ENCODE peak calls at places on chromosomes 12 and 14, in ten cellular contexts. One of them, this sample, is unnamed.
A peak's percentile ranks its signal among the peaks of the same experiment; 100 is the strongest.

GRCh38 chr12:7439579-7440505 is 4.1 kb downstream of the CD163L1 start:
- DNase-seq in stomach: no peak
- DNase-seq in tibial nerve: no peak
- DNase-seq in HCT116: no peak
- DNase-seq in endothelial cell of umbilical vein: peak; percentile 65
- DNase-seq in CD8-positive, alpha-beta T cell: no peak
- DNase-seq in heart left ventricle: peak; percentile 15
- DNase-seq in body of pancreas: peak; percentile 57
- DNase-seq in tibial artery: no peak
- DNase-seq in psoas muscle: peak; percentile 34
- DNase-seq in this sample: peak; percentile 76

GRCh38 chr14:53953002-53953827 is 3.4 kb downstream of the BMP4 start:
- DNase-seq in stomach: peak; percentile 69
- DNase-seq in tibial nerve: peak; percentile 78
- DNase-seq in HCT116: no peak
- DNase-seq in endothelial cell of umbilical vein: peak; percentile 94
- DNase-seq in CD8-positive, alpha-beta T cell: no peak
- DNase-seq in heart left ventricle: peak; percentile 90
- DNase-seq in body of pancreas: peak; percentile 79
- DNase-seq in tibial artery: peak; percentile 88
- DNase-seq in psoas muscle: peak; percentile 88
- DNase-seq in this sample: peak; percentile 94

GRCh38 chr12:93709386-93709785 is 32.2 kb downstream of the CRADD start:
- DNase-seq in stomach: no peak
- DNase-seq in tibial nerve: no peak
- DNase-seq in HCT116: no peak
- DNase-seq in endothelial cell of umbilical vein: no peak
- DNase-seq in CD8-positive, alpha-beta T cell: no peak
- DNase-seq in heart left ventricle: no peak
- DNase-seq in body of pancreas: no peak
- DNase-seq in tibial artery: no peak
- DNase-seq in psoas muscle: no peak
- DNase-seq in this sample: no peak

GRCh38 chr12:124524231-124524925 is 43.0 kb downstream of the NCOR2 start:
- DNase-seq in stomach: no peak
- DNase-seq in tibial nerve: no peak
- DNase-seq in HCT116: no peak
- DNase-seq in endothelial cell of umbilical vein: peak; percentile 35
- DNase-seq in CD8-positive, alpha-beta T cell: no peak
- DNase-seq in heart left ventricle: no peak
- DNase-seq in body of pancreas: no peak
- DNase-seq in tibial artery: no peak
- DNase-seq in psoas muscle: no peak
- DNase-seq in this sample: no peak

GRCh38 chr14:77483851-77484250 is 14.8 kb downstream of the ISM2 start:
- DNase-seq in stomach: no peak
- DNase-seq in tibial nerve: no peak
- DNase-seq in HCT116: no peak
- DNase-seq in endothelial cell of umbilical vein: no peak
- DNase-seq in CD8-positive, alpha-beta T cell: no peak
- DNase-seq in heart left ventricle: no peak
- DNase-seq in body of pancreas: no peak
- DNase-seq in tibial artery: no peak
- DNase-seq in psoas muscle: no peak
- DNase-seq in this sample: no peak

GRCh38 chr14:62889354-62889753 is 155.9 kb downstream of the KCNH5 start:
- DNase-seq in stomach: no peak
- DNase-seq in tibial nerve: no peak
- DNase-seq in HCT116: no peak
- DNase-seq in endothelial cell of umbilical vein: no peak
- DNase-seq in CD8-positive, alpha-beta T cell: no peak
- DNase-seq in heart left ventricle: no peak
- DNase-seq in body of pancreas: no peak
- DNase-seq in tibial artery: no peak
- DNase-seq in psoas muscle: no peak
- DNase-seq in this sample: no peak

GRCh38 chr14:76894308-76894707 is 68.1 kb downstream of the LRRC74A start:
- DNase-seq in stomach: no peak
- DNase-seq in tibial nerve: no peak
- DNase-seq in HCT116: no peak
- DNase-seq in endothelial cell of umbilical vein: no peak
- DNase-seq in CD8-positive, alpha-beta T cell: no peak
- DNase-seq in heart left ventricle: no peak
- DNase-seq in body of pancreas: no peak
- DNase-seq in tibial artery: no peak
- DNase-seq in psoas muscle: no peak
- DNase-seq in this sample: no peak

GRCh38 chr14:88895116-88895515 is 70.7 kb downstream of the TTC8 start:
- DNase-seq in stomach: no peak
- DNase-seq in tibial nerve: no peak
- DNase-seq in HCT116: no peak
- DNase-seq in endothelial cell of umbilical vein: no peak
- DNase-seq in CD8-positive, alpha-beta T cell: no peak
- DNase-seq in heart left ventricle: no peak
- DNase-seq in body of pancreas: no peak
- DNase-seq in tibial artery: no peak
- DNase-seq in psoas muscle: no peak
- DNase-seq in this sample: peak; percentile 27

GRCh38 chr14:91129261-91129660 is 15.4 kb downstream of the DGLUCY start:
- DNase-seq in stomach: no peak
- DNase-seq in tibial nerve: no peak
- DNase-seq in HCT116: no peak
- DNase-seq in endothelial cell of umbilical vein: no peak
- DNase-seq in CD8-positive, alpha-beta T cell: no peak
- DNase-seq in heart left ventricle: no peak
- DNase-seq in body of pancreas: no peak
- DNase-seq in tibial artery: no peak
- DNase-seq in psoas muscle: no peak
- DNase-seq in this sample: no peak

GRCh38 chr14:24941719-24942118 is 108.2 kb downstream of the STXBP6 start:
- DNase-seq in stomach: peak; percentile 66
- DNase-seq in tibial nerve: no peak
- DNase-seq in HCT116: no peak
- DNase-seq in endothelial cell of umbilical vein: no peak
- DNase-seq in CD8-positive, alpha-beta T cell: no peak
- DNase-seq in heart left ventricle: no peak
- DNase-seq in body of pancreas: peak; percentile 88
- DNase-seq in tibial artery: no peak
- DNase-seq in psoas muscle: no peak
- DNase-seq in this sample: no peak

GRCh38 chr14:61661471-61661988 is 33.8 kb upstream of the HIF1A start:
- DNase-seq in stomach: no peak
- DNase-seq in tibial nerve: no peak
- DNase-seq in HCT116: no peak
- DNase-seq in endothelial cell of umbilical vein: no peak
- DNase-seq in CD8-positive, alpha-beta T cell: no peak
- DNase-seq in heart left ventricle: no peak
- DNase-seq in body of pancreas: no peak
- DNase-seq in tibial artery: no peak
- DNase-seq in psoas muscle: no peak
- DNase-seq in this sample: no peak

GRCh38 chr14:52954346-52955214 is 3.7 kb upstream of the FERMT2 start:
- DNase-seq in stomach: no peak
- DNase-seq in tibial nerve: no peak
- DNase-seq in HCT116: no peak
- DNase-seq in endothelial cell of umbilical vein: no peak
- DNase-seq in CD8-positive, alpha-beta T cell: no peak
- DNase-seq in heart left ventricle: no peak
- DNase-seq in body of pancreas: no peak
- DNase-seq in tibial artery: no peak
- DNase-seq in psoas muscle: no peak
- DNase-seq in this sample: peak; percentile 82

GRCh38 chr14:75053396-75054289 is 2.4 kb upstream of the MLH3 start:
- DNase-seq in stomach: no peak
- DNase-seq in tibial nerve: no peak
- DNase-seq in HCT116: no peak
- DNase-seq in endothelial cell of umbilical vein: no peak
- DNase-seq in CD8-positive, alpha-beta T cell: no peak
- DNase-seq in heart left ventricle: no peak
- DNase-seq in body of pancreas: no peak
- DNase-seq in tibial artery: no peak
- DNase-seq in psoas muscle: no peak
- DNase-seq in this sample: no peak

GRCh38 chr12:11837318-11837934 is 188.0 kb downstream of the ETV6 start:
- DNase-seq in stomach: no peak
- DNase-seq in tibial nerve: no peak
- DNase-seq in HCT116: no peak
- DNase-seq in endothelial cell of umbilical vein: no peak
- DNase-seq in CD8-positive, alpha-beta T cell: no peak
- DNase-seq in heart left ventricle: no peak
- DNase-seq in body of pancreas: no peak
- DNase-seq in tibial artery: no peak
- DNase-seq in psoas muscle: no peak
- DNase-seq in this sample: no peak
- H3K4me1 ChIP-seq in stomach: peaks cover 55% of the 10 kb centered on the region
- H3K4me1 ChIP-seq in tibial nerve: peaks cover 38% of the 10 kb centered on the region
- H3K4me1 ChIP-seq in HCT116: no peaks in the 10 kb centered on the region
- H3K4me1 ChIP-seq in endothelial cell of umbilical vein: peaks cover 49% of the 10 kb centered on the region
- H3K4me1 ChIP-seq in CD8-positive, alpha-beta T cell: no peaks in the 10 kb centered on the region
- H3K4me1 ChIP-seq in heart left ventricle: peaks cover 71% of the 10 kb centered on the region
- H3K4me1 ChIP-seq in body of pancreas: peaks cover 62% of the 10 kb centered on the region
- H3K4me1 ChIP-seq in tibial artery: peaks cover 78% of the 10 kb centered on the region
- H3K4me1 ChIP-seq in psoas muscle: peaks cover 11% of the 10 kb centered on the region
- H3K4me1 ChIP-seq in this sample: peaks cover 16% of the 10 kb centered on the region

DNA sequence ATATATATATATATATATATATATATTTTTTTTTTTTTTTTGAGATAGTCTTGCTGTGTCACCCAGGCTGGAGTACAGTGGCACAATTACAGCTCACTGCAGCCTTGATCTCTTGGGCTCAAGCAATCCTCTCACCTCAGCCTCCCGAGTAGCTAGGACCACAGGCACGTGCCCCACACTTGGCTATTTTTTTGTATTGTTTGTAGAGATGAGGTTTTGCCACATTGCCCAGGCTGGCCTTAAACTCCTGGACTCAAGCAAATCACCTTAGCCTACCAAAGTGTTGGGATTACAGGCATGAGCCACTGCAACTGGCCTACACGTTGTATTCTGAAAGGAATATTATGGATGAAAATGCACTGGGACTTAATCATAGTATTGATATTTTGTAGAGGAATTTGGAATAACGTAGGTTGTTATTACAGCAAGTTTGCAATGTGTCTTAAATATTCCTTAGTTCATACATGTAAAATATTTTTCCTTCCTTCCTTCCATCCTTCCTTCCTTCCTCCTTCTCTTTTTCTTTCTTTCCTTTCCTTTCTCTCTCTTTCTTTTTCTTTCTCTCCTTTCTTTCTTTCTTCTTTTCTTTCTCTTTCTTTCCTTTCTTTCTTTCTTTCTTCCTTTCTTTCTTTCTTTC is 862 bp downstream of the KLRB1 start:
- DNase-seq in stomach: no peak
- DNase-seq in tibial nerve: no peak
- DNase-seq in HCT116: no peak
- DNase-seq in endothelial cell of umbilical vein: no peak
- DNase-seq in CD8-positive, alpha-beta T cell: no peak
- DNase-seq in heart left ventricle: no peak
- DNase-seq in body of pancreas: no peak
- DNase-seq in tibial artery: no peak
- DNase-seq in psoas muscle: no peak
- DNase-seq in this sample: no peak
- H3K4me1 ChIP-seq in stomach: no peaks in the 10 kb centered on the region
- H3K4me1 ChIP-seq in tibial nerve: no peaks in the 10 kb centered on the region
- H3K4me1 ChIP-seq in HCT116: no peaks in the 10 kb centered on the region
- H3K4me1 ChIP-seq in endothelial cell of umbilical vein: no peaks in the 10 kb centered on the region
- H3K4me1 ChIP-seq in CD8-positive, alpha-beta T cell: peaks cover 18% of the 10 kb centered on the region
- H3K4me1 ChIP-seq in heart left ventricle: no peaks in the 10 kb centered on the region
- H3K4me1 ChIP-seq in body of pancreas: no peaks in the 10 kb centered on the region
- H3K4me1 ChIP-seq in tibial artery: no peaks in the 10 kb centered on the region
- H3K4me1 ChIP-seq in psoas muscle: no peaks in the 10 kb centered on the region
- H3K4me1 ChIP-seq in this sample: no peaks in the 10 kb centered on the region

GRCh38 chr14:94291159-94291905 is 1.7 kb downstream of the SERPINA10 start:
- DNase-seq in stomach: no peak
- DNase-seq in tibial nerve: no peak
- DNase-seq in HCT116: no peak
- DNase-seq in endothelial cell of umbilical vein: no peak
- DNase-seq in CD8-positive, alpha-beta T cell: no peak
- DNase-seq in heart left ventricle: no peak
- DNase-seq in body of pancreas: no peak
- DNase-seq in tibial artery: no peak
- DNase-seq in psoas muscle: no peak
- DNase-seq in this sample: no peak
- H3K4me1 ChIP-seq in stomach: no peaks in the 10 kb centered on the region
- H3K4me1 ChIP-seq in tibial nerve: no peaks in the 10 kb centered on the region
- H3K4me1 ChIP-seq in HCT116: no peaks in the 10 kb centered on the region
- H3K4me1 ChIP-seq in endothelial cell of umbilical vein: no peaks in the 10 kb centered on the region
- H3K4me1 ChIP-seq in CD8-positive, alpha-beta T cell: no peaks in the 10 kb centered on the region
- H3K4me1 ChIP-seq in heart left ventricle: no peaks in the 10 kb centered on the region
- H3K4me1 ChIP-seq in body of pancreas: peaks cover 13% of the 10 kb centered on the region
- H3K4me1 ChIP-seq in tibial artery: no peaks in the 10 kb centered on the region
- H3K4me1 ChIP-seq in psoas muscle: no peaks in the 10 kb centered on the region
- H3K4me1 ChIP-seq in this sample: no peaks in the 10 kb centered on the region

GRCh38 chr12:51372021-51372420 is 19.2 kb downstream of the GALNT6 start:
- DNase-seq in stomach: no peak
- DNase-seq in tibial nerve: no peak
- DNase-seq in HCT116: no peak
- DNase-seq in endothelial cell of umbilical vein: no peak
- DNase-seq in CD8-positive, alpha-beta T cell: no peak
- DNase-seq in heart left ventricle: no peak
- DNase-seq in body of pancreas: no peak
- DNase-seq in tibial artery: no peak
- DNase-seq in psoas muscle: no peak
- DNase-seq in this sample: no peak

GRCh38 chr12:51371295-51371953 is 19.8 kb downstream of the GALNT6 start:
- DNase-seq in stomach: peak; percentile 62
- DNase-seq in tibial nerve: no peak
- DNase-seq in HCT116: peak; percentile 71
- DNase-seq in endothelial cell of umbilical vein: peak; percentile 96
- DNase-seq in CD8-positive, alpha-beta T cell: no peak
- DNase-seq in heart left ventricle: no peak
- DNase-seq in body of pancreas: peak; percentile 70
- DNase-seq in tibial artery: peak; percentile 75
- DNase-seq in psoas muscle: peak; percentile 75
- DNase-seq in this sample: peak; percentile 36

GRCh38 chr12:51373222-51373621 is 18.0 kb downstream of the GALNT6 start:
- DNase-seq in stomach: no peak
- DNase-seq in tibial nerve: no peak
- DNase-seq in HCT116: no peak
- DNase-seq in endothelial cell of umbilical vein: no peak
- DNase-seq in CD8-positive, alpha-beta T cell: no peak
- DNase-seq in heart left ventricle: no peak
- DNase-seq in body of pancreas: no peak
- DNase-seq in tibial artery: no peak
- DNase-seq in psoas muscle: no peak
- DNase-seq in this sample: no peak

GRCh38 chr12:51374856-51375255 is 16.4 kb downstream of the GALNT6 start:
- DNase-seq in stomach: no peak
- DNase-seq in tibial nerve: no peak
- DNase-seq in HCT116: no peak
- DNase-seq in endothelial cell of umbilical vein: no peak
- DNase-seq in CD8-positive, alpha-beta T cell: no peak
- DNase-seq in heart left ventricle: no peak
- DNase-seq in body of pancreas: no peak
- DNase-seq in tibial artery: no peak
- DNase-seq in psoas muscle: no peak
- DNase-seq in this sample: no peak

DNA sequence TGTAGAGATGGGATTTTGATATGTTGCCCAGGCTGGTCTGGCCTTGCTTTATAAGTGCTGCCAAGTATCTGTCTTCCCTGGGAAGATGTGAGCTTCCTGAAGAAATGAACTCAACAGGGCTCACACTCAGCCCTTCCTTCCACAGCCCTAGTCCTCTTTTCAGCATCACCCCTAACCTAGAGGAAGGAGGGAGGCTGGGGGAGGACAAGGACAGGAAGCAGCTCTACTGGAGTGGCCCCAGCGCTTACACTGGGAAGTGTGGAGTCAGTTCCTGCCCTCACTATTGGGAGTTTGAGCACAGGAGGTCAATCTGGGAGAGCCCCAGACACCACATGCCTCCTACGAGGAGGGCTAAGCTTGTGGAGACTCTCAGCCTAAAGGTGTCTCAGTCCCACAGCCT is 16.9 kb downstream of the GALNT6 start:
- DNase-seq in stomach: no peak
- DNase-seq in tibial nerve: no peak
- DNase-seq in HCT116: no peak
- DNase-seq in endothelial cell of umbilical vein: peak; percentile 54
- DNase-seq in CD8-positive, alpha-beta T cell: no peak
- DNase-seq in heart left ventricle: no peak
- DNase-seq in body of pancreas: no peak
- DNase-seq in tibial artery: no peak
- DNase-seq in psoas muscle: no peak
- DNase-seq in this sample: peak; percentile 75
- H3K4me1 ChIP-seq in stomach: peaks cover 12% of the 10 kb centered on the region
- H3K4me1 ChIP-seq in tibial nerve: peaks cover 3% of the 10 kb centered on the region
- H3K4me1 ChIP-seq in HCT116: peaks cover 16% of the 10 kb centered on the region
- H3K4me1 ChIP-seq in endothelial cell of umbilical vein: peaks cover 44% of the 10 kb centered on the region
- H3K4me1 ChIP-seq in CD8-positive, alpha-beta T cell: peaks cover 18% of the 10 kb centered on the region
- H3K4me1 ChIP-seq in heart left ventricle: peaks cover 8% of the 10 kb centered on the region
- H3K4me1 ChIP-seq in body of pancreas: peaks cover 11% of the 10 kb centered on the region
- H3K4me1 ChIP-seq in tibial artery: peaks cover 13% of the 10 kb centered on the region
- H3K4me1 ChIP-seq in psoas muscle: peaks cover 13% of the 10 kb centered on the region
- H3K4me1 ChIP-seq in this sample: peaks cover 8% of the 10 kb centered on the region